ENCODE peak calls at places on chromosomes 1 and 21, in four cellular contexts. K, I, G and P are unnamed samples.

GRCh38 chr1:100361249-100362089 is 9.2 kb downstream of the CDC14A start:
- DNase-seq in G (no peak), K (no peak), I (no peak), P (no peak)

GRCh38 chr1:189538271-189538670 is 939.4 kb downstream of the BRINP3 start:
- DNase-seq in K (no peak), G (no peak), I (no peak), P (no peak)

GRCh38 chr1:239240736-239241135 is 145.6 kb upstream of the CHRM3 start:
- DNase-seq in I (no peak), K (no peak), G (no peak), P (no peak)

GRCh38 chr1:39189592-39190041 is 14.9 kb upstream of the MACF1 start:
- DNase-seq in K (no peak), G (peak), I (no peak), P (peak)

GRCh38 chr1:53593758-53594380 is 134.7 kb downstream of the DMRTB1 start:
- DNase-seq in K (no peak), I (no peak), G (no peak), P (no peak)

GRCh38 chr1:154445040-154445472 is 39.9 kb downstream of the IL6R start:
- DNase-seq in K (no peak), I (peak), G (peak), P (no peak)

GRCh38 chr1:227928811-227929375 is 18.8 kb downstream of the WNT9A start:
- DNase-seq in G (no peak), I (no peak), K (no peak), P (no peak)

GRCh38 chr1:221839794-221840395 is 98.0 kb upstream of the DUSP10 start:
- DNase-seq in I (peak), K (no peak), G (peak), P (no peak)

GRCh38 chr1:109782927-109783326 is 19.2 kb upstream of the EPS8L3 start:
- DNase-seq in K (no peak), I (no peak), G (no peak), P (no peak)

GRCh38 chr1:109218516-109218915 is 4.8 kb downstream of the SARS1 start:
- DNase-seq in K (no peak), I (no peak), G (no peak), P (no peak)

GRCh38 chr1:199510314-199510713 is 517.2 kb upstream of the NR5A2 start:
- DNase-seq in I (peak), K (no peak), G (no peak), P (no peak)

GRCh38 chr1:212035123-212035834 is at the start of the genes DTL and INTS7:
- DNase-seq in I (peak), G (peak), K (peak), P (peak)

GRCh38 chr1:116766616-116767469 is 12.6 kb downstream of the CD2 start:
- DNase-seq in K (no peak), G (no peak), I (no peak), P (no peak)

GRCh38 chr1:36175137-36176095 is 19.5 kb downstream of the MAP7D1 start:
- DNase-seq in G (peak), K (no peak), I (no peak), P (no peak)

GRCh38 chr1:162564762-162565218 is 3.3 kb downstream of the UAP1 start:
- DNase-seq in G (peak), I (no peak), K (no peak), P (no peak)

GRCh38 chr1:34108269-34108668 is 56.8 kb downstream of the CSMD2 start:
- DNase-seq in K (no peak), G (no peak), I (no peak), P (no peak)

GRCh38 chr1:72557446-72558049 is 275.2 kb upstream of the NEGR1 start:
- DNase-seq in I (no peak), K (no peak), G (peak), P (no peak)

GRCh38 chr1:64733576-64734288 is 11.1 kb upstream of the RAVER2 start:
- DNase-seq in I (no peak), K (peak), G (peak), P (no peak)

GRCh38 chr1:183270541-183271141 is 84.6 kb downstream of the LAMC2 start:
- DNase-seq in K (peak), G (peak), I (no peak), P (peak)

GRCh38 chr1:56028879-56029278 is 550.5 kb downstream of the PLPP3 start:
- DNase-seq in G (no peak), K (no peak), I (no peak), P (no peak)

GRCh38 chr1:45522324-45523104 is 830 bp upstream of the PRDX1 start:
- DNase-seq in I (no peak), G (peak), K (no peak), P (peak)

GRCh38 chr1:10663668-10664035 is 132.8 kb downstream of the CASZ1 start:
- DNase-seq in K (no peak), I (no peak), G (peak), P (no peak)

GRCh38 chr1:41866285-41866684 is 52.4 kb downstream of the HIVEP3 start:
- DNase-seq in I (no peak), K (no peak), G (no peak), P (no peak)

GRCh38 chr1:40314721-40315238 is 2.3 kb downstream of the COL9A2 start:
- DNase-seq in G (no peak), K (peak), I (no peak), P (no peak)

GRCh38 chr1:43302721-43303476 is 2.1 kb downstream of the TIE1 start:
- DNase-seq in I (no peak), K (no peak), G (peak), P (no peak)

GRCh38 chr1:221085712-221086111 is 206.5 kb downstream of the HLX start:
- DNase-seq in I (no peak), G (no peak), K (no peak), P (no peak)

GRCh38 chr1:158425020-158425419 is 1.0 kb downstream of the OR10K2 start:
- DNase-seq in K (no peak), G (no peak), I (no peak), P (no peak)

GRCh38 chr1:38083541-38083940 is 36.9 kb upstream of the POU3F1 start:
- DNase-seq in I (no peak), K (no peak), G (no peak), P (no peak)

GRCh38 chr1:66246371-66247262 is 287.3 kb upstream of the SGIP1 start:
- DNase-seq in K (no peak), G (no peak), I (no peak), P (no peak)

GRCh38 chr1:36092798-36093185 is 4.1 kb downstream of the ADPRS start:
- DNase-seq in I (no peak), G (no peak), K (no peak), P (no peak)

GRCh38 chr1:92536593-92537332 is 50.0 kb upstream of the GFI1 start:
- DNase-seq in I (peak), G (peak), K (no peak), P (no peak)

GRCh38 chr1:220834155-220834870 is 44.9 kb upstream of the HLX start:
- DNase-seq in G (no peak), K (no peak), I (no peak), P (no peak)

GRCh38 chr1:224996266-224996665 is 66.8 kb downstream of the DNAH14 start:
- DNase-seq in G (no peak), I (no peak), K (no peak), P (no peak)

GRCh38 chr1:224995602-224996001 is 66.1 kb downstream of the DNAH14 start:
- DNase-seq in G (no peak), I (no peak), K (no peak), P (no peak)

GRCh38 chr1:224998185-224998584 is 68.7 kb downstream of the DNAH14 start:
- DNase-seq in G (no peak), I (no peak), K (no peak), P (no peak)
- H3K4me3 ChIP-seq in G (no peak), I (no peak), K (no peak), P (no peak)

GRCh38 chr1:95780836-95781235 is 546.8 kb downstream of the RWDD3 start:
- DNase-seq in G (no peak), K (no peak), I (no peak), P (no peak)

GRCh38 chr1:95778217-95778616 is 544.2 kb downstream of the RWDD3 start:
- DNase-seq in G (no peak), I (no peak), K (no peak), P (no peak)
- H3K4me3 ChIP-seq in G (no peak), I (no peak), K (no peak), P (no peak)

DNA sequence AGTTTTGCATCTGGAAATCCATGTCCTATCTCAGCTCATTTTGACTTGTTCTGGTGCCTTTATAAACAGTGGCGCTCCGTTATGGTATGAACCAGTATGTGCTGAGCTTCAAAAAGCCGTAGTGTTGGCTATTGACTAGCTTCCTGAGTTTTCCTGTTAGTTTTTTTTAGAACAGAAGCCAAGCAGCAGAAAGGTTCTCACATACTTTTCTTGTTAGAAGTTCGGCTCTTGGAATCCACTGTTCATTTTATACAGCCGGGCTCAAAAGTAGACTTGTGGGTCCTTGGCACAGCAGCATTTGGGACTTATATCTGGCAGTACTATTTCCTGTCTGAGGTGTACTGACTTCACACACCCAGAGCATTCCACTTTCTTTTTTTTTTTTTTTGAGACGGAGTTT is 63.8 kb downstream of the TBCE start:
- DNase-seq in K (no peak), G (peak), I (no peak), P (peak)
- H3K4me3 ChIP-seq in K (no peak), G (no peak), I (no peak), P (no peak)

GRCh38 chr1:180597520-180597919 is 34.3 kb upstream of the XPR1 start:
- DNase-seq in K (no peak), I (no peak), G (no peak), P (no peak)

GRCh38 chr1:180595966-180596365 is 35.9 kb upstream of the XPR1 start:
- DNase-seq in G (no peak), I (no peak), K (no peak), P (no peak)

GRCh38 chr1:180594723-180595122 is 36.0 kb downstream of the OVAAL start:
- DNase-seq in K (no peak), G (no peak), I (no peak), P (no peak)

GRCh38 chr1:180590889-180591288 is 32.1 kb downstream of the OVAAL start:
- DNase-seq in I (no peak), K (no peak), G (no peak), P (no peak)

DNA sequence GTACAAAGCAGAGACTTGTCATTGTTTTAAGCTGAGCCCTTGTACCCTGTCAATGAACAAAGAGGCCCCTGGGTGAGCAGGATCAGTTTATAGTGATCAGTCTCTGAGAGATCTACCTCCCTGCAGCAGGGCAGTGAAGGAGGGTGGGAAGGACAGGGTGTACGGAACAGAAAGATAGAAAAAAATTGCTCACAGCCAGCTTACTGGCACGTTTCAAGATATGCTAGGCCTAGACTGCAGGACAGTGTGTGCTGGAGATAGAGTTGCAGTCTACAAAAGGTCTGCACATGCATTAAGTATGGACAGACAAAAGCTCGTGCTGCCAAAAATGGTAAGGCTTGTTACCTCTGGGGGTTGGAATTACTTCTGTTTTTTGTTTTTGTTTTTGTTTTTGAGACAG is 34.6 kb downstream of the OVAAL start:
- DNase-seq in G (no peak), I (no peak), K (no peak), P (no peak)
- H3K4me3 ChIP-seq in G (no peak), I (no peak), K (no peak), P (no peak)

DNA sequence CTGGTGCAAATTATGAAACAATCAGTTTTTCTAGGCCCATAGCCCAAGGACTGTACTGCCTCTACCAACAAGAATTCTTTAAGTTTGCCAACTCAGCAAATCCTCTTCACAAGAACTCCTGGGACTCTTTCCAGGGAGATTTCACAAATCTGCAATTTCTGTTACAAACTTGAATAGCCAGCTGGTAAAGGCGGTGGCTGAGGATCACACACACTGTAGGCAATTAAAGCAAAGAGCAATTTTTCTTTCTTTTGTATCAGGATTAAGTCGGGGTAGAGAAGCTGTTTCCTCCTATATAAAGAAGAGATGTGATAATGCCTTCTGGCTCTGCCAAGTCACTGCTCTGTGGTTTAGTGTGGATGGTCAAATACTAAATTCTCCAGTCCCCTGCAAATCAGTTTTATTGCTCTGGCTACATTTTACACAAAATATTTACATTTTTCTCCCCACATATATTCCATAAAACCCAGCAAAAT is 1.7 kb downstream of the ALDH9A1 start:
- DNase-seq in G (peak), I (no peak), K (peak), P (peak)
- H3K4me3 ChIP-seq in G (no peak), I (no peak), K (peak), P (no peak)

GRCh38 chr1:3313579-3313955 is 140.9 kb upstream of the ARHGEF16 start:
- DNase-seq in I (no peak), K (peak), G (peak), P (peak)
- H3K4me3 ChIP-seq in I (no peak), K (no peak), G (no peak), P (no peak)

GRCh38 chr1:47996060-47996405 is 1.2 kb downstream of the TRABD2B start:
- DNase-seq in G (no peak), K (no peak), I (no peak), P (no peak)
- H3K4me3 ChIP-seq in G (no peak), K (no peak), I (no peak), P (no peak)

GRCh38 chr1:2416403-2416802 is 4.0 kb upstream of the PEX10 start:
- DNase-seq in K (no peak), I (no peak), G (no peak), P (no peak)

GRCh38 chr1:2415337-2415736 is 3.0 kb upstream of the PEX10 start:
- DNase-seq in I (no peak), G (no peak), K (no peak), P (no peak)

GRCh38 chr1:2414297-2414958 is 2.1 kb upstream of the PEX10 start:
- DNase-seq in I (peak), K (peak), G (peak), P (no peak)

GRCh38 chr1:2417083-2417832 is 4.9 kb upstream of the PEX10 start:
- DNase-seq in I (no peak), K (no peak), G (no peak), P (no peak)

DNA sequence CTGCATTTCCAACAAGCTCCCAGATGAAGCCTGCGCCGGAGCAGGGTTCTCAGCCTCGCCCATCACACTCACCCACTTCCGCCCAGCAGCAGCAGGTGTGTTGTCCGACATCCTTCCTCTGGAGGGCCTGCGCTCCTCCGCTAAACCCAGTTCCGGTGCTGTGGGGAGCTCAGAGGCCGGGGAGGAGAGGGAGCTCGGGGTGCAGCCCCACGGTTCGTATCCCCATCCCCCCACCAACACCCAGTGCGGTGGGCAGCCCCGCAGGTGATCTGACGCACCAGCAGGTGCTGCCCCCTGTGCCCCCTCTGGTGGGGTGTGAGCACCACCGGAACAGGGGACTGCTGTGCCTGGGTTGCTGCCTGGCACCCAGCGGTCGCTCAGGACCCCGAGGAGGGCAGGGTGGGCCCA is 3.4 kb upstream of the PEX10 start:
- DNase-seq in K (no peak), G (no peak), I (no peak), P (no peak)
- H3K4me3 ChIP-seq in K (no peak), G (no peak), I (peak), P (no peak)

GRCh38 chr21:42120904-42121535 is 49.9 kb downstream of the UMODL1 start:
- DNase-seq in I (no peak), K (no peak), G (no peak), P (no peak)

GRCh38 chr21:42118901-42119300 is 47.8 kb downstream of the UMODL1 start:
- DNase-seq in I (no peak), G (peak), K (no peak), P (no peak)

GRCh38 chr21:42118121-42118795 is 47.1 kb downstream of the UMODL1 start:
- DNase-seq in G (no peak), I (no peak), K (no peak), P (no peak)

GRCh38 chr21:42121792-42122191 is 50.7 kb downstream of the UMODL1 start:
- DNase-seq in K (no peak), G (no peak), I (no peak), P (no peak)

GRCh38 chr21:42120056-42120903 is 49.2 kb downstream of the UMODL1 start:
- DNase-seq in K (no peak), G (no peak), I (peak), P (no peak)
- H3K4me3 ChIP-seq in K (no peak), G (no peak), I (no peak), P (no peak)